ENCODE peak calls at places on chromosomes 5 and 9, in four cellular contexts. E is activated CD8-positive, alpha-beta memory T cell treated with anti-CD3 and anti-CD28 coated beads, Interleukin-2, amount 50 U/mL, for 48 hours; L is left ventricle myocardium inferior; Y is T-helper 17 cell. T is an unnamed sample.

GRCh38 chr9:21402387-21403247 is 6.3 kb upstream of the IFNA8 start:
- DNase-seq in L (no peak), Y (no peak), E (peak; percentile 56), T (no peak)

GRCh38 chr9:16828335-16829281 is 41.9 kb downstream of the BNC2 start:
- DNase-seq in Y (no peak), L (peak; percentile 49), E (no peak), T (no peak)

GRCh38 chr9:37201581-37201980 is 81.2 kb downstream of the ZCCHC7 start:
- DNase-seq in E (no peak), L (no peak), Y (no peak), T (no peak)

GRCh38 chr5:146240951-146241350 is 37.5 kb downstream of the RBM27 start:
- DNase-seq in Y (no peak), E (no peak), L (no peak), T (no peak)

GRCh38 chr5:81359108-81359507 is 34.8 kb downstream of the ACOT12 start:
- DNase-seq in Y (no peak), E (no peak), L (no peak), T (no peak)

GRCh38 chr9:89477811-89478583 is 19.9 kb downstream of the SEMA4D start:
- DNase-seq in Y (no peak), E (peak; percentile 79), L (no peak), T (peak; percentile 45)

GRCh38 chr9:98288876-98289275 is 33.4 kb upstream of the TBC1D2 start:
- DNase-seq in L (no peak), Y (no peak), E (no peak), T (no peak)

GRCh38 chr5:154176191-154176590 is 14.3 kb upstream of the GALNT10 start:
- DNase-seq in L (no peak), Y (no peak), E (no peak), T (no peak)

GRCh38 chr5:149407331-149408251 is 28.5 kb upstream of the IL17B start:
- DNase-seq in Y (no peak), E (no peak), L (no peak), T (no peak)

GRCh38 chr9:5846501-5846921 is 13.6 kb upstream of the ERMP1 start:
- DNase-seq in L (no peak), E (no peak), Y (no peak), T (no peak)

GRCh38 chr5:148912714-148913398 is 86.4 kb downstream of the ADRB2 start:
- DNase-seq in E (no peak), Y (no peak), L (no peak), T (no peak)

GRCh38 chr5:119512277-119512676 is 60.0 kb downstream of the HSD17B4 start:
- DNase-seq in L (no peak), Y (no peak), E (no peak), T (no peak)

GRCh38 chr9:16090907-16091629 is 538.2 kb downstream of the CCDC171 start:
- DNase-seq in E (no peak), Y (no peak), L (no peak), T (no peak)

GRCh38 chr9:115135786-115136185 is 17.8 kb upstream of the TNC start:
- DNase-seq in Y (no peak), L (no peak), E (no peak), T (no peak)

GRCh38 chr5:14293279-14293678 is 150.1 kb downstream of the TRIO start:
- DNase-seq in E (no peak), Y (no peak), L (peak; percentile 22), T (no peak)